ENCODE peak calls at places on chromosome 6, in eight cellular contexts. H is mammary epithelial cell, Q is endodermal cell, U is trophoblast cell, L is HepG2, B is endothelial cell of umbilical vein, W is SK-N-SH, P is PC-3. S is an unnamed sample.

GRCh38 chr6:70281923-70282902 is 20.7 kb downstream of the COL9A1 start:
- DNase-seq in H (no peak), Q (peak), U (no peak), L (no peak), B (no peak), W (peak), P (no peak), S (no peak)

GRCh38 chr6:137926207-137926731 is 59.2 kb downstream of the TNFAIP3 start:
- DNase-seq in H (peak), Q (peak), U (peak), L (no peak), B (peak), W (no peak), P (peak), S (peak)

GRCh38 chr6:24006246-24006645 is 119.8 kb upstream of the NRSN1 start:
- DNase-seq in H (no peak), Q (no peak), U (no peak), L (no peak), B (no peak), W (no peak), P (no peak), S (no peak)

GRCh38 chr6:1901556-1901955 is 291.8 kb downstream of the FOXC1 start:
- DNase-seq in H (peak), Q (no peak), U (no peak), L (peak), B (no peak), W (no peak), P (peak), S (no peak)

GRCh38 chr6:113936093-113936934 is 34.6 kb downstream of the HDAC2 start:
- DNase-seq in H (peak), Q (no peak), U (peak), L (peak), B (peak), W (peak), P (peak), S (peak)

GRCh38 chr6:53573299-53573698 is 28.4 kb upstream of the GCLC start:
- DNase-seq in H (no peak), Q (peak), U (no peak), L (no peak), B (no peak), W (peak), P (no peak), S (no peak)

GRCh38 chr6:147941143-147941542 is 401.5 kb upstream of the SASH1 start:
- DNase-seq in H (peak), Q (no peak), U (no peak), L (no peak), B (no peak), W (no peak), P (no peak), S (no peak)

GRCh38 chr6:829646-830045 is 136.7 kb upstream of the EXOC2 start:
- DNase-seq in H (peak), Q (peak), U (no peak), L (no peak), B (no peak), W (no peak), P (no peak), S (peak)

GRCh38 chr6:156508923-156509322 is 268.3 kb upstream of the ARID1B start:
- DNase-seq in H (no peak), Q (no peak), U (no peak), L (no peak), B (no peak), W (no peak), P (peak), S (peak)

GRCh38 chr6:83273596-83273995 is 80.4 kb downstream of the RWDD2A start:
- DNase-seq in H (no peak), Q (no peak), U (no peak), L (no peak), B (no peak), W (no peak), P (no peak), S (no peak)

GRCh38 chr6:127969701-127970100 is 68.8 kb upstream of the THEMIS start:
- DNase-seq in H (no peak), Q (no peak), U (no peak), L (no peak), B (no peak), W (no peak), P (no peak), S (no peak)

GRCh38 chr6:53306819-53307347 is 41.9 kb downstream of the ELOVL5 start:
- DNase-seq in H (peak), Q (no peak), U (no peak), L (peak), B (peak), W (no peak), P (peak), S (no peak)

GRCh38 chr6:7841781-7842468 is 68.7 kb downstream of the TXNDC5 start:
- DNase-seq in H (no peak), Q (no peak), U (peak), L (no peak), B (no peak), W (no peak), P (no peak), S (no peak)

GRCh38 chr6:121247386-121247785 is 86.9 kb downstream of the TBC1D32 start:
- DNase-seq in H (peak), Q (no peak), U (no peak), L (no peak), B (no peak), W (no peak), P (no peak), S (no peak)

GRCh38 chr6:14804444-14805210 is 441.2 kb upstream of the JARID2 start:
- DNase-seq in H (peak), Q (no peak), U (no peak), L (peak), B (no peak), W (peak), P (no peak), S (no peak)

GRCh38 chr6:67501738-67502137 is 1133.3 kb upstream of the ADGRB3 start:
- DNase-seq in H (no peak), Q (no peak), U (no peak), L (no peak), B (no peak), W (no peak), P (no peak), S (no peak)

GRCh38 chr6:28751514-28751913 is 172.3 kb downstream of the TRIM27 start:
- DNase-seq in H (no peak), Q (no peak), U (no peak), L (no peak), B (no peak), W (no peak), P (no peak), S (no peak)

GRCh38 chr6:6891949-6892461 is 215.8 kb upstream of the RREB1 start:
- DNase-seq in H (peak), Q (no peak), U (peak), L (no peak), B (no peak), W (no peak), P (peak), S (no peak)

GRCh38 chr6:35063701-35064507 is 77.2 kb downstream of the TCP11 start:
- DNase-seq in H (no peak), Q (no peak), U (no peak), L (no peak), B (no peak), W (no peak), P (no peak), S (no peak)

GRCh38 chr6:3759656-3760245 is 8.2 kb upstream of the PXDC1 start:
- DNase-seq in H (no peak), Q (no peak), U (peak), L (peak), B (no peak), W (no peak), P (no peak), S (no peak)

GRCh38 chr6:35360349-35361138 is 18.2 kb downstream of the PPARD start:
- DNase-seq in H (peak), Q (peak), U (peak), L (peak), B (no peak), W (peak), P (peak), S (peak)

DNA sequence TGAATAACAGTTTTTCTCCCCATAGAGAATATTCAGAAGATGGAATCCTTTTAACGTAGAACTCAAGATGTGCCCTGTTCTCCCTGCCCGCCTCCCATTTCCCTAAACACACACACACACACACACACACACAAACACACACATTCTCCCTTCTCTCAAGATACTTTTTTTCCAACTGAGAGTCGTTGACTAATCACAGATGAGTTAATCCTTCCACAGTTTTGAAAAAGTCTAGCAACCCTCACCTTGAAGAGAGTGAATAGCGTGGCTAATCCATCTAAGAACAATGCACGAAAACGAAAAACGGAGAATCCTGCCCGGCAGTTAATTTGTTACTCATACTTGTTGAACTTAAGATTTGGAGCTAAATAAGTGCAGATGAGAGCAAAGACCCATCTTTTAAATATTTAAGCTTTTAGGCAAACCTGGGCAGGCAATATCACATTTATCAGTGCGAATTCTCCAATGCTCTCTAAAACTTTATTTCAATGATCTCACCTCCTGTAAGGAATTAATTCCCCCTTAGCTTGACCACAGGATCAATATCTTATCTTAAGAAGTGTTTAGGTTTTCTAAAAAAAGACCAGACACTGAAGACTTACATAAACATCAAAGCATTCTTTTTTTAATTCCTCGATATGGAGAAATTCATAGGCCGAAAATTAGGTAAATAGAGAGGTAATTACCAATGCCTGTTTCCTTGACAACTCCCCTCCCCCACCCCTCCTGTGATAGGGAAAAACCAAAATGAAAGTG is 1.1 kb downstream of the AGPAT4 start:
- DNase-seq in H (peak), Q (peak), U (no peak), L (no peak), B (peak), W (peak), P (no peak), S (no peak)
- H3K9ac ChIP-seq in H (peak), Q (peak), U (peak), L (no peak), B (peak), W (peak), P (peak), S (peak)

GRCh38 chr6:25902071-25902470 is 28.0 kb upstream of the SLC17A3 start:
- DNase-seq in H (no peak), Q (no peak), U (no peak), L (no peak), B (no peak), W (no peak), P (no peak), S (no peak)
- H3K9ac ChIP-seq in H (no peak), Q (no peak), U (no peak), L (no peak), B (no peak), W (no peak), P (no peak), S (no peak)

GRCh38 chr6:16020259-16020658 is 108.6 kb upstream of the MYLIP start:
- DNase-seq in H (no peak), Q (no peak), U (no peak), L (no peak), B (no peak), W (no peak), P (no peak), S (no peak)

GRCh38 chr6:16018626-16019025 is 110.3 kb upstream of the MYLIP start:
- DNase-seq in H (no peak), Q (no peak), U (no peak), L (no peak), B (no peak), W (no peak), P (no peak), S (no peak)

DNA sequence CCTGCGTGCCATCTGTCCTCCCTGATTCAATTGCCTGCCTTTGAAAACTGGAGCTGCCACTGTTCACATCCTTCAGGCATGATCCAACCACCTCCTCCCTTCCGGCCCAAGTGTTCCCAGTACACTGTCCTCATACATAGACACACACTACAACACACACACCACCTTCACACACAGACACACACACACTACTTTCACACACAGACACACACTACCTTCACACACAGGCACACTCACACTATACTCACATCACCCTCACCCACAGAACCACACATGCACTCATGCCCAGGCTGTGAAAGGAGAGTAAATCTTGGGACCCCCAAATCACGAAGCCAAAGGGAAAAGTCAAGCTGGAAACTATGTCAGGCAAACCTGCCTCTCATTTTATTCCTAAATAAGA is 109.4 kb upstream of the MYLIP start:
- DNase-seq in H (no peak), Q (no peak), U (no peak), L (no peak), B (no peak), W (no peak), P (no peak), S (no peak)
- H3K9ac ChIP-seq in H (no peak), Q (peak), U (no peak), L (no peak), B (no peak), W (no peak), P (no peak), S (no peak)

GRCh38 chr6:144286503-144287393 is 1.6 kb downstream of the UTRN start:
- DNase-seq in H (peak), Q (peak), U (peak), L (peak), B (peak), W (peak), P (peak), S (no peak)

GRCh38 chr6:144284474-144284752 is 722 bp upstream of the UTRN start:
- DNase-seq in H (no peak), Q (no peak), U (no peak), L (no peak), B (no peak), W (no peak), P (peak), S (no peak)

GRCh38 chr6:144284753-144285547 is at the start of gene UTRN:
- DNase-seq in H (peak), Q (peak), U (peak), L (peak), B (peak), W (peak), P (peak), S (peak)

GRCh38 chr6:144285548-144285797 is 338 bp downstream of the UTRN start:
- DNase-seq in H (no peak), Q (no peak), U (no peak), L (no peak), B (no peak), W (peak), P (peak), S (no peak)

GRCh38 chr6:144285798-144286502 is 815 bp downstream of the UTRN start:
- DNase-seq in H (peak), Q (peak), U (peak), L (peak), B (peak), W (peak), P (peak), S (no peak)
- H3K9ac ChIP-seq in H (peak), Q (peak), U (peak), L (peak), B (peak), W (peak), P (peak), S (peak)

GRCh38 chr6:159074120-159074684 is 29.4 kb upstream of the TAGAP start:
- DNase-seq in H (no peak), Q (peak), U (no peak), L (no peak), B (peak), W (peak), P (peak), S (peak)
- H3K9ac ChIP-seq in H (no peak), Q (no peak), U (no peak), L (no peak), B (no peak), W (no peak), P (no peak), S (no peak)

DNA sequence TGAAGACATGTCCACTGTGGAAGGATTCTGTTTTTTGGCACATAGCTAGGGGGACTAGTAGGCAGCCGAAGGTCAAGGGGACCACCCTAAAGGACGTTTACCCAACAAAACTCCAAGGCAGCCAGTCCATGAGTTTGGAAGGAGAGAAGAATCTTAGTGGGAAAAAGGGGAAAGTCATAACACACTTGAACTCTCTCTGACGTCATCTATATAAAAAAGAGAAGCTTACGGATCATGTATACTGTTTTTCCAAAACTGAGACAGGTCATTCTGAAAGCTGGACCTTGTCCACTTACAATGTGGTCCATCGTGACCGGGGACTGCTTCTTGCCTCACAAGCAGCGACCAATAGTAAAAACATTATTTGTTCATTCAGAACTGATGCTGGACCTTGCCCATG is 95.5 kb downstream of the MBOAT1 start:
- DNase-seq in H (no peak), Q (no peak), U (no peak), L (no peak), B (no peak), W (no peak), P (no peak), S (no peak)
- H3K9ac ChIP-seq in H (no peak), Q (no peak), U (no peak), L (no peak), B (no peak), W (no peak), P (no peak), S (no peak)

GRCh38 chr6:75262716-75263463 is 19.3 kb upstream of the COX7A2 start:
- DNase-seq in H (no peak), Q (no peak), U (peak), L (no peak), B (no peak), W (no peak), P (no peak), S (no peak)
- H3K9ac ChIP-seq in H (no peak), Q (no peak), U (no peak), L (no peak), B (no peak), W (no peak), P (no peak), S (no peak)

GRCh38 chr6:80210618-80211017 is 104.1 kb downstream of the BCKDHB start:
- DNase-seq in H (no peak), Q (peak), U (no peak), L (no peak), B (no peak), W (peak), P (no peak), S (peak)

GRCh38 chr6:80211295-80211694 is 104.8 kb downstream of the BCKDHB start:
- DNase-seq in H (peak), Q (no peak), U (no peak), L (no peak), B (no peak), W (no peak), P (no peak), S (no peak)

GRCh38 chr6:80214436-80215022 is 108.1 kb downstream of the BCKDHB start:
- DNase-seq in H (peak), Q (no peak), U (no peak), L (peak), B (peak), W (peak), P (peak), S (peak)

GRCh38 chr6:80217799-80218198 is 111.3 kb downstream of the BCKDHB start:
- DNase-seq in H (no peak), Q (no peak), U (no peak), L (no peak), B (no peak), W (no peak), P (no peak), S (no peak)

DNA sequence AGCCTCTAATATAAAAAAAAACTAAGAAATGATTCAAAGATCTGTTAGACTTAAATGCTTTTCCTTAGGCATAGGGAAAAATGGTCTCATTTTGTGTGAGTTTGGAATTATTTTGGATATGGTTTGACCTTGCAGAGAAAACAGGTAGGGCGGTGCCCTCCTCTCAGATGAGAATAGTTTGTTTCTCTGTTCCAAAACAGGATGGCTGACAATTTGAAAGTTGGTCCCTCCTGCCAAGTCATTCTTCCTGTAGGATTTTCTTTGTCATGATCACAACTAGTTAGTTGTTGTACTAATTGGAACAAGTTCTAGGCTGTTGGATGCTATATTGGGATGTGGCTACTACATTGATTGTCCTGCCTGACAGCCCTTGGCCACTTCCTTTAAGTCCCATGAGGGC is 108.6 kb downstream of the BCKDHB start:
- DNase-seq in H (no peak), Q (no peak), U (no peak), L (no peak), B (peak), W (no peak), P (no peak), S (no peak)
- H3K9ac ChIP-seq in H (no peak), Q (no peak), U (no peak), L (no peak), B (no peak), W (no peak), P (no peak), S (no peak)